ENCODE peak calls at places on chromosomes 2 and 18, in six cellular contexts. One of them, this sample, is unnamed.

GRCh38 chr2:20930928-20931327 is 108.0 kb upstream of the LDAH start:
- DNase-seq in keratinocyte: peak; percentile 50
- DNase-seq in IMR-90: peak; percentile 36
- DNase-seq in GM23248: peak; percentile 62
- DNase-seq in PC-9: peak; percentile 28
- DNase-seq in OCI-LY7: no peak
- DNase-seq in this sample: peak; percentile 80

GRCh38 chr2:55148269-55148668 is 83.8 kb downstream of the CLHC1 start:
- DNase-seq in keratinocyte: no peak
- DNase-seq in PC-9: peak; percentile 99
- DNase-seq in IMR-90: peak; percentile 74
- DNase-seq in GM23248: peak; percentile 81
- DNase-seq in OCI-LY7: no peak
- DNase-seq in this sample: peak; percentile 65

GRCh38 chr2:44560352-44560751 is 198.6 kb downstream of the CAMKMT start:
- DNase-seq in keratinocyte: no peak
- DNase-seq in IMR-90: no peak
- DNase-seq in PC-9: peak; percentile 37
- DNase-seq in OCI-LY7: no peak
- DNase-seq in GM23248: peak; percentile 8
- DNase-seq in this sample: no peak

GRCh38 chr2:191439481-191439880 is 194.3 kb downstream of the MYO1B start:
- DNase-seq in GM23248: no peak
- DNase-seq in PC-9: no peak
- DNase-seq in OCI-LY7: no peak
- DNase-seq in IMR-90: no peak
- DNase-seq in keratinocyte: no peak
- DNase-seq in this sample: no peak

GRCh38 chr18:32618501-32618985 is 147.9 kb upstream of the GAREM1 start:
- DNase-seq in IMR-90: no peak
- DNase-seq in PC-9: no peak
- DNase-seq in OCI-LY7: no peak
- DNase-seq in keratinocyte: no peak
- DNase-seq in GM23248: no peak
- DNase-seq in this sample: no peak

GRCh38 chr18:43662657-43663056 is 385.4 kb upstream of the SYT4 start:
- DNase-seq in OCI-LY7: no peak
- DNase-seq in PC-9: no peak
- DNase-seq in GM23248: peak; percentile 84
- DNase-seq in keratinocyte: no peak
- DNase-seq in IMR-90: peak; percentile 93
- DNase-seq in this sample: peak; percentile 93

GRCh38 chr2:238019962-238020361 is 40.8 kb upstream of the SCLY start:
- DNase-seq in OCI-LY7: no peak
- DNase-seq in keratinocyte: no peak
- DNase-seq in PC-9: no peak
- DNase-seq in GM23248: peak; percentile 50
- DNase-seq in IMR-90: no peak
- DNase-seq in this sample: peak; percentile 11

GRCh38 chr2:13193900-13194299 is 477.2 kb downstream of the TRIB2 start:
- DNase-seq in GM23248: peak; percentile 54
- DNase-seq in keratinocyte: no peak
- DNase-seq in PC-9: no peak
- DNase-seq in OCI-LY7: peak; percentile 23
- DNase-seq in IMR-90: peak; percentile 16
- DNase-seq in this sample: peak; percentile 71

GRCh38 chr2:28950941-28951630 is 30.0 kb upstream of the TOGARAM2 start:
- DNase-seq in GM23248: no peak
- DNase-seq in IMR-90: no peak
- DNase-seq in OCI-LY7: no peak
- DNase-seq in keratinocyte: no peak
- DNase-seq in PC-9: no peak
- DNase-seq in this sample: no peak

GRCh38 chr18:32383040-32383819 is 87.5 kb downstream of the GAREM1 start:
- DNase-seq in keratinocyte: peak; percentile 95
- DNase-seq in GM23248: peak; percentile 85
- DNase-seq in PC-9: peak; percentile 96
- DNase-seq in OCI-LY7: no peak
- DNase-seq in IMR-90: peak; percentile 98
- DNase-seq in this sample: peak; percentile 94

GRCh38 chr2:43179947-43180346 is 46.5 kb downstream of the ZFP36L2 start:
- DNase-seq in GM23248: no peak
- DNase-seq in OCI-LY7: no peak
- DNase-seq in PC-9: no peak
- DNase-seq in keratinocyte: no peak
- DNase-seq in IMR-90: no peak
- DNase-seq in this sample: no peak

GRCh38 chr2:219527076-219527394 is 12.8 kb downstream of the ASIC4 start:
- DNase-seq in keratinocyte: no peak
- DNase-seq in PC-9: no peak
- DNase-seq in IMR-90: no peak
- DNase-seq in GM23248: no peak
- DNase-seq in OCI-LY7: no peak
- DNase-seq in this sample: no peak

GRCh38 chr2:207257291-207258190 is 91.8 kb upstream of the KLF7 start:
- DNase-seq in PC-9: no peak
- DNase-seq in GM23248: peak; percentile 21
- DNase-seq in OCI-LY7: no peak
- DNase-seq in keratinocyte: no peak
- DNase-seq in IMR-90: peak; percentile 52
- DNase-seq in this sample: peak; percentile 48

DNA sequence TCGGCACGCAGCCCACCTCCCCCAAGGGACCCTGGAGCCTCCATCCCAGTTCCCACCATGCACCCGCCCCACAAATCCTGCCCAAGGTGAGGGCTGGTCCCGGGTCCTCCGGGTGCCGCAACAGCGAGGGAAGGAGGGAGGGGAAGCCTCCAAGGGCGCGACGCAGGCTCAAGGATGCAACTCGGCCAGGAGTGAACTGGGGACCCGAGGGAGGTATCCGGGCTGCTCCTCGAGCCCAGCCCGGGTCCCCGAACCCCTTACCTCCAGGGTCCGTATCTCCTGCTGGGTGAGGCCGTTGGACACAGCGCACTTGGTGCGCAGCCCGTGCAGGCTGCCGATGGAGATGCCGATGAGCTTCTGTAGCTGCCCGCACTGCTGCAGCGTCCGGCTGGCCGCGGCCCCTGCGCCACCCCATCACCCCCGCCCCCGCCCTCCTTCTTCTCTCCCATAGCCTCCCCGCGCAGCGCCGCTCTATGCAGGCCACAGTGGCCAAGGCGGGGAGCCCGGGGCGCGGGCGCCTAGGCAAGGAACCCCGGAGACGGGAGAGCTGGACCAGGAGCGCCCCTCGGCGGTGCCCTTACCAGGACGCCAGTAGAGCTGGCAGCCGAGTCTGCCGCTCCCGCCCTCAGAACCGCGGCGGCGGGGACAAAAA is 124.1 kb downstream of the ANKRD30BL start:
- DNase-seq in keratinocyte: no peak
- DNase-seq in PC-9: no peak
- DNase-seq in IMR-90: no peak
- DNase-seq in GM23248: peak; percentile 38
- DNase-seq in OCI-LY7: peak; percentile 8
- DNase-seq in this sample: no peak
- H2AFZ ChIP-seq in keratinocyte: no peak overlapping the region
- H2AFZ ChIP-seq in PC-9: no peak overlapping the region
- H2AFZ ChIP-seq in IMR-90: no peak overlapping the region
- H2AFZ ChIP-seq in GM23248: peak overlapping the region; percentile 86
- H2AFZ ChIP-seq in OCI-LY7: peak overlapping the region; percentile 82
- H2AFZ ChIP-seq in this sample: no peak overlapping the region

DNA sequence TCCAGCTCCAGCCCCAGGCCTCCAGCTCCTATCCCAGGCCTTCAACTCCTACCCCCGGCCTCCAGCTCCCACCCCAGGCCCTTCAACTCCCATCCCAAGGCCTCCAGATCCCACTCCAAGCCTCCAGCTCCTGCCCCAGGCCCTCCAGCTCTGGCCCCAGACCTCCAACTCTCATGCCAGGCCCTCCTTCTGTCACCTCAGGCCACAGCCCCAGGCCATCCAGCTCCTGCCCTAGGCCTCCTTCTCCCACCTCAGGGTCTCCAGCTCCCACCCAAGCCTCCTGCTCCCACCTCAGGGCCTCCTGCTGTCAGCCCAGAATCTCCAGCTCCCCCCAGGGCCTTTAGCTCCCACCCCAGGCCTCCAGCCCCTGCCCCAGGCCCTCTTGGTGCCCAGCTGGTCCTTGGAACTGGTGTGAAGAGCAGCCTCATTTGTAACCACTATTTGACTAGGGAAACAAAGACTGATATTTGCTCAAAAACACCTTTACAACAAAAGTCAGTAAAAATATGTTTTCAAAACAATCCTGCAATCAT is 67.8 kb upstream of the SALL3 start:
- DNase-seq in IMR-90: no peak
- DNase-seq in OCI-LY7: no peak
- DNase-seq in PC-9: no peak
- DNase-seq in keratinocyte: no peak
- DNase-seq in GM23248: no peak
- DNase-seq in this sample: no peak
- H3K36me3 ChIP-seq in IMR-90: no peaks in the 10 kb centered on the region
- H3K36me3 ChIP-seq in OCI-LY7: no peaks in the 10 kb centered on the region
- H3K36me3 ChIP-seq in PC-9: no peaks in the 10 kb centered on the region
- H3K36me3 ChIP-seq in keratinocyte: no peaks in the 10 kb centered on the region
- H3K36me3 ChIP-seq in GM23248: no peaks in the 10 kb centered on the region
- H3K36me3 ChIP-seq in this sample: no peaks in the 10 kb centered on the region

DNA sequence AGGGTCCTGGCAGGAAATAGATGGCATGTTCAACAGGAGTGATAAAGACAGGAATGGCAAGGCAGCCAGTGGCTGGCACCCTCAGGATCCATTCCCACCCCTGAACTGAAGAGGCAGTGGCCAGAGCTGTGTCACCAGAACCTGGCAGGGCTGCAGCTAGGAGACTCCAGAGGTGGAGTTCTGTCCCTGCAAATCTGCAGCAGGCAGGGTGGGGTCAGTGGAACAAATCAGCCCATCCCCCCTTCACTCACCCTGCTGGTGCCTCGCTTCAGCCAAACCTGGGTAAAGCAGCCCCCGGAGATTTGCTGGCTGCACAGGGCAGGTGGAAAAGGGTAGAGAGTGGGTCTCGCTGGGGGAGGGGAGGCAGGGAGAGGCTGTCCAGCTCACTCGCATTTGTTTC is 12.7 kb downstream of the INPP5D start:
- DNase-seq in GM23248: no peak
- DNase-seq in keratinocyte: no peak
- DNase-seq in IMR-90: no peak
- DNase-seq in PC-9: no peak
- DNase-seq in OCI-LY7: no peak
- DNase-seq in this sample: no peak
- H2AFZ ChIP-seq in GM23248: no peak overlapping the region
- H2AFZ ChIP-seq in keratinocyte: no peak overlapping the region
- H2AFZ ChIP-seq in IMR-90: no peak overlapping the region
- H2AFZ ChIP-seq in PC-9: no peak overlapping the region
- H2AFZ ChIP-seq in OCI-LY7: no peak overlapping the region
- H2AFZ ChIP-seq in this sample: no peak overlapping the region

DNA sequence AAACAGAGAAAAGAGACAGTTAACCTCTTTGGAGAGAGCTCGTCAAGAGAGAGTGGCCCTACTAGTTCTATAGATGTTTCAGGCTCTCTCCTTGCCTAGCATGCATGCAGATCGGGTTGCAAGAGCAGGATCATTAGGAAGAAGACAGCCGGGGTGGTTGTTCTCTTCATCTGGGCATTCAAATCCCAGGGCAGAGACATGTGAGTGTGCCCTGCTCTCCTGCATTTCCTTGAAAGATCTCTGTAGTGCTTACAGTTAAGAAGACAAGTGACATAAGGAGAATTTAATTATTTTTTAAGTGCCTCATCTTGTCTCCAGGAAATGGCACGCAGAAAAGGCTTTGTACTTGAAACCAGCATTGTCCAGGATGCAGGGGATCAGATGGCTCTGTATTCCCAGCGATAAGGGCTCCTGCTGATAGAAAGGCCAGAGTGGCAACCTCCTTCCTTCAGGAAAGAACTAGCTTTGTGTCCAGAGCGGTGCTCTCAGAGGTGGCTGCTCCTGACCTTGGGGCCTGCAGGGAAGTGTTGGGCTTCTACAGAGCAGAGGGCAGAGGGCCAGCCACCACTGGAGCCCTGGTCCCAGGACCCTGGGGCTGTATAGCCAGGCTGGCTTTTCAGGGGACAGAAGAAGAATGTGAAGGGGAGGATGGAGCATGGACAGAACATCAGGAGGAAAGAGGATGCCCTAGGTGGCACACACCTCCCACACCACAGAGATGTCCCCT is 8.2 kb downstream of the GALNT14 start:
- DNase-seq in PC-9: no peak
- DNase-seq in GM23248: no peak
- DNase-seq in IMR-90: no peak
- DNase-seq in OCI-LY7: no peak
- DNase-seq in keratinocyte: no peak
- DNase-seq in this sample: no peak
- H3K36me3 ChIP-seq in PC-9: no peaks in the 10 kb centered on the region
- H3K36me3 ChIP-seq in GM23248: no peaks in the 10 kb centered on the region
- H3K36me3 ChIP-seq in IMR-90: no peaks in the 10 kb centered on the region
- H3K36me3 ChIP-seq in OCI-LY7: peaks cover under 1% of the 10 kb centered on the region
- H3K36me3 ChIP-seq in keratinocyte: no peaks in the 10 kb centered on the region
- H3K36me3 ChIP-seq in this sample: no peaks in the 10 kb centered on the region

GRCh38 chr2:193935114-193935513 is 1721.9 kb upstream of the SLC39A10 start:
- DNase-seq in GM23248: no peak
- DNase-seq in PC-9: no peak
- DNase-seq in keratinocyte: no peak
- DNase-seq in IMR-90: no peak
- DNase-seq in OCI-LY7: no peak
- DNase-seq in this sample: no peak
- H2AFZ ChIP-seq in GM23248: no peak overlapping the region
- H2AFZ ChIP-seq in PC-9: no peak overlapping the region
- H2AFZ ChIP-seq in keratinocyte: no peak overlapping the region
- H2AFZ ChIP-seq in IMR-90: no peak overlapping the region
- H2AFZ ChIP-seq in OCI-LY7: no peak overlapping the region
- H2AFZ ChIP-seq in this sample: no peak overlapping the region

DNA sequence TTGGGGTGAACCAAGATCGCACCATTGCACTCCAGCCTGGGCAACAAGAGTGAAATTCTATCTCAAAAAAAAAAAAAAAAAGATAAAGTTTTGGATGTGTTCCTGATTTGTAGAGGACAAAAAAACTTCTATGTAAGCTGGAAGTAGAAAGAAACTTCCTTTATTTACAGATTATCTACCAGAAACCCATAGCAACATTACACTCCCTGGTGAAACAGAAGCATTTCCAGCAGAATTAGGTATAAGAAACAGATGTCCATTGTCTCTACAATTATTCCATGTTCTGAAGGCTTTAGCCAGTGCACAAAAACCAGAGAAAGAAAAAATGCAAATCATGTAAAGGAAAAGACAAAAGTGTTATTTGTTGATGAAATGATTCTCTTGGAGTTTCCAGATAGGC is 4.9 kb downstream of the TUBB6 start:
- DNase-seq in OCI-LY7: no peak
- DNase-seq in keratinocyte: no peak
- DNase-seq in GM23248: peak; percentile 46
- DNase-seq in IMR-90: peak; percentile 30
- DNase-seq in PC-9: no peak
- DNase-seq in this sample: no peak
- H3K36me3 ChIP-seq in OCI-LY7: no peaks in the 10 kb centered on the region
- H3K36me3 ChIP-seq in keratinocyte: peaks cover 72% of the 10 kb centered on the region
- H3K36me3 ChIP-seq in GM23248: peaks cover 77% of the 10 kb centered on the region
- H3K36me3 ChIP-seq in IMR-90: peaks cover 56% of the 10 kb centered on the region
- H3K36me3 ChIP-seq in PC-9: no peaks in the 10 kb centered on the region
- H3K36me3 ChIP-seq in this sample: peaks cover 16% of the 10 kb centered on the region

This sample was measured in fibroblast of lung.